ENCODE peak calls at places on chromosomes 3 and 15, in seven cellular contexts. I is uterus; Z is SK-MEL-5; Q is AG09309; T is activated naive CD8-positive, alpha-beta T cell treated with anti-CD3 and anti-CD28 coated beads, Interleukin-2, amount 50 U/mL, for 24 hours; A is hepatic stellate cell; N is NCI-H345. Y is an unnamed sample.

GRCh38 chr15:34799149-34799824 is 3.9 kb upstream of the ACTC1 start:
- DNase-seq in I (peak; percentile 35), Z (no peak), Q (no peak), T (no peak), A (no peak), N (peak; percentile 55), Y (no peak)

GRCh38 chr3:17136251-17136721 is 251.5 kb downstream of the PLCL2 start:
- DNase-seq in I (peak; percentile 49), Z (no peak), Q (no peak), T (no peak), A (no peak), N (no peak), Y (peak; percentile 67)

GRCh38 chr15:73108676-73109075 is 56.4 kb downstream of the NEO1 start:
- DNase-seq in I (no peak), Z (no peak), Q (no peak), T (no peak), A (no peak), N (no peak), Y (no peak)

GRCh38 chr15:50697109-50697797 is 10.7 kb upstream of the TRPM7 start:
- DNase-seq in I (no peak), Z (no peak), Q (no peak), T (no peak), A (no peak), N (no peak), Y (no peak)

GRCh38 chr3:161215186-161215585 is 5.9 kb upstream of the NMD3 start:
- DNase-seq in I (no peak), Z (no peak), Q (no peak), T (no peak), A (no peak), N (no peak), Y (no peak)

GRCh38 chr3:25265284-25265683 is 162.8 kb upstream of the RARB start:
- DNase-seq in I (no peak), Z (no peak), Q (no peak), T (no peak), A (no peak), N (no peak), Y (no peak)

GRCh38 chr3:102512734-102513518 is 78.1 kb downstream of the ZPLD1 start:
- DNase-seq in I (no peak), Z (peak; percentile 44), Q (no peak), T (no peak), A (no peak), N (peak; percentile 6), Y (no peak)

GRCh38 chr15:58469432-58470353 is 37.9 kb downstream of the LIPC start:
- DNase-seq in I (no peak), Z (peak; percentile 73), Q (peak; percentile 95), T (no peak), A (peak; percentile 46), N (no peak), Y (peak; percentile 78)

GRCh38 chr3:50365080-50365841 is 5.9 kb upstream of the TMEM115 start:
- DNase-seq in I (peak; percentile 88), Z (peak; percentile 43), Q (no peak), T (peak; percentile 94), A (peak; percentile 91), N (peak; percentile 85), Y (peak; percentile 82)

GRCh38 chr15:57477736-57478522 is 101.6 kb downstream of the CGNL1 start:
- DNase-seq in I (no peak), Z (no peak), Q (no peak), T (no peak), A (no peak), N (no peak), Y (no peak)

GRCh38 chr15:67607959-67608605 is 65.6 kb downstream of the MAP2K5 start:
- DNase-seq in I (no peak), Z (no peak), Q (no peak), T (no peak), A (no peak), N (no peak), Y (no peak)

GRCh38 chr3:12544652-12545472 is 437 bp downstream of the MKRN2OS start:
- DNase-seq in I (no peak), Z (no peak), Q (no peak), T (no peak), A (no peak), N (no peak), Y (no peak)

GRCh38 chr15:48966595-48967301 is 3.0 kb upstream of the SHC4 start:
- DNase-seq in I (no peak), Z (peak; percentile 43), Q (no peak), T (peak; percentile 40), A (peak; percentile 39), N (no peak), Y (no peak)

GRCh38 chr15:100735654-100736053 is 133.3 kb downstream of the ASB7 start:
- DNase-seq in I (no peak), Z (no peak), Q (no peak), T (no peak), A (no peak), N (no peak), Y (no peak)

GRCh38 chr3:40309925-40310635 is 573 bp downstream of the EIF1B start:
- DNase-seq in I (peak; percentile 51), Z (peak; percentile 26), Q (no peak), T (peak; percentile 42), A (peak; percentile 35), N (peak; percentile 17), Y (peak; percentile 65)

GRCh38 chr3:171328419-171329082 is 131.7 kb downstream of the TNIK start:
- DNase-seq in I (no peak), Z (peak; percentile 36), Q (no peak), T (peak; percentile 34), A (no peak), N (no peak), Y (peak; percentile 63)

GRCh38 chr15:57079907-57080750 is 161.7 kb downstream of the TCF12 start:
- DNase-seq in I (no peak), Z (peak; percentile 47), Q (no peak), T (no peak), A (no peak), N (no peak), Y (no peak)

GRCh38 chr3:64799606-64800005 is 111.8 kb upstream of the ADAMTS9 start:
- DNase-seq in I (no peak), Z (no peak), Q (no peak), T (no peak), A (no peak), N (no peak), Y (no peak)

GRCh38 chr3:72017935-72018334 is 233.0 kb upstream of the PROK2 start:
- DNase-seq in I (no peak), Z (no peak), Q (no peak), T (no peak), A (no peak), N (no peak), Y (no peak)

GRCh38 chr15:30065025-30065801 is 17.5 kb upstream of the GOLGA8J start:
- DNase-seq in I (no peak), Z (no peak), Q (peak; percentile 77), T (no peak), A (peak; percentile 54), N (peak; percentile 6), Y (no peak)

GRCh38 chr15:31327674-31328424 is 1.2 kb downstream of the KLF13 start:
- DNase-seq in I (peak; percentile 42), Z (peak; percentile 16), Q (no peak), T (peak; percentile 62), A (peak; percentile 44), N (peak; percentile 81), Y (no peak)

GRCh38 chr3:60225848-60226247 is 1025.4 kb downstream of the FHIT start:
- DNase-seq in I (no peak), Z (no peak), Q (no peak), T (no peak), A (no peak), N (no peak), Y (no peak)

GRCh38 chr3:141486735-141487418 is at the start of gene RASA2:
- DNase-seq in I (peak; percentile 80), Z (peak; percentile 78), Q (peak; percentile 39), T (peak; percentile 65), A (peak; percentile 75), N (peak; percentile 82), Y (peak; percentile 62)

GRCh38 chr15:77528290-77528967 is 104.3 kb downstream of the LINGO1 start:
- DNase-seq in I (no peak), Z (no peak), Q (no peak), T (no peak), A (no peak), N (no peak), Y (no peak)

GRCh38 chr3:178139116-178139515 is 397.1 kb upstream of the KCNMB2 start:
- DNase-seq in I (no peak), Z (no peak), Q (no peak), T (no peak), A (no peak), N (no peak), Y (no peak)

GRCh38 chr3:78988324-78988723 is 779.5 kb downstream of the ROBO1 start:
- DNase-seq in I (no peak), Z (peak; percentile 54), Q (no peak), T (no peak), A (no peak), N (no peak), Y (no peak)

GRCh38 chr3:14467723-14468620 is 65.6 kb downstream of the SLC6A6 start:
- DNase-seq in I (peak; percentile 54), Z (peak; percentile 50), Q (no peak), T (peak; percentile 44), A (peak; percentile 84), N (peak; percentile 3), Y (no peak)

GRCh38 chr3:29281265-29282228 is 676 bp downstream of the RBMS3 start:
- DNase-seq in I (peak; percentile 18), Z (peak; percentile 43), Q (no peak), T (no peak), A (no peak), N (no peak), Y (no peak)

GRCh38 chr3:182179631-182180030 is 467.9 kb downstream of the SOX2 start:
- DNase-seq in I (no peak), Z (no peak), Q (no peak), T (no peak), A (no peak), N (no peak), Y (no peak)

GRCh38 chr3:175728566-175728965 is 869.4 kb downstream of the NAALADL2 start:
- DNase-seq in I (no peak), Z (no peak), Q (no peak), T (no peak), A (no peak), N (no peak), Y (no peak)

GRCh38 chr3:166446986-166447385 is 609.8 kb upstream of the BCHE start:
- DNase-seq in I (no peak), Z (no peak), Q (no peak), T (no peak), A (no peak), N (no peak), Y (no peak)

GRCh38 chr3:23991236-23992050 is 46.4 kb downstream of the NR1D2 start:
- DNase-seq in I (no peak), Z (peak; percentile 97), Q (no peak), T (no peak), A (peak; percentile 17), N (peak; percentile 8), Y (no peak)

GRCh38 chr3:53772562-53773329 is 73.5 kb downstream of the CHDH start:
- DNase-seq in I (no peak), Z (no peak), Q (no peak), T (no peak), A (peak; percentile 26), N (peak; percentile 5), Y (no peak)

GRCh38 chr3:23900744-23901143 is 16.0 kb downstream of the NKIRAS1 start:
- DNase-seq in I (no peak), Z (peak; percentile 87), Q (no peak), T (no peak), A (no peak), N (no peak), Y (no peak)

GRCh38 chr3:18099611-18100010 is 325.5 kb downstream of the SATB1 start:
- DNase-seq in I (no peak), Z (no peak), Q (no peak), T (peak; percentile 16), A (no peak), N (no peak), Y (no peak)

GRCh38 chr3:188635258-188636038 is 481.5 kb downstream of the LPP start:
- DNase-seq in I (no peak), Z (no peak), Q (peak; percentile 39), T (no peak), A (no peak), N (peak; percentile 29), Y (no peak)

GRCh38 chr3:125137432-125138033 is 75.0 kb downstream of the SLC12A8 start:
- DNase-seq in I (peak; percentile 34), Z (no peak), Q (no peak), T (no peak), A (peak; percentile 62), N (no peak), Y (no peak)

Y was measured in right atrium auricular region.